ENCODE peak calls at places on chromosome 15, in seven cellular contexts. I is mammary epithelial cell, P is IMR-90, F is SK-N-SH, R is mesendoderm, H is fibroblast of lung, O is endothelial cell of umbilical vein. S is an unnamed sample.

GRCh38 chr15:66882251-66883020 is 180.4 kb downstream of the SMAD6 start:
- DNase-seq in O (peak; percentile 42), P (peak; percentile 72), H (peak; percentile 77), R (no peak), I (peak; percentile 24), F (no peak), S (no peak)

GRCh38 chr15:89781891-89782618 is 5.9 kb downstream of the MESP2 start:
- DNase-seq in H (peak; percentile 76), R (peak; percentile 88), P (peak; percentile 57), I (peak; percentile 94), F (no peak), O (no peak), S (peak; percentile 22)

GRCh38 chr15:70474682-70475438 is 288.5 kb downstream of the UACA start:
- DNase-seq in P (peak; percentile 96), I (peak; percentile 98), O (peak; percentile 96), R (no peak), F (no peak), H (peak; percentile 100), S (peak; percentile 85)

GRCh38 chr15:88426304-88426703 is 40.9 kb downstream of the MRPL46 start:
- DNase-seq in O (no peak), R (no peak), I (no peak), H (no peak), F (no peak), P (no peak), S (no peak)

GRCh38 chr15:74787251-74788041 is 5.6 kb downstream of the CSK start:
- DNase-seq in R (peak; percentile 93), P (peak; percentile 71), O (no peak), H (peak; percentile 74), F (peak; percentile 69), I (peak; percentile 55), S (peak; percentile 87)

GRCh38 chr15:56929389-56929788 is 10.9 kb downstream of the TCF12 start:
- DNase-seq in H (peak; percentile 72), P (peak; percentile 81), R (no peak), F (no peak), I (peak; percentile 29), O (no peak), S (no peak)

GRCh38 chr15:89812126-89812846 is 2.4 kb downstream of the ANPEP start:
- DNase-seq in P (no peak), F (peak; percentile 36), I (no peak), R (no peak), H (no peak), O (no peak), S (peak; percentile 76)

GRCh38 chr15:81940467-81941451 is 105.1 kb downstream of the MEX3B start:
- DNase-seq in P (peak; percentile 92), F (no peak), I (peak; percentile 6), O (no peak), H (peak; percentile 74), R (no peak), S (no peak)

GRCh38 chr15:57018151-57018550 is 99.7 kb downstream of the TCF12 start:
- DNase-seq in P (no peak), R (no peak), O (no peak), H (no peak), F (no peak), I (no peak), S (no peak)

GRCh38 chr15:52183562-52184173 is 7.5 kb downstream of the GNB5 start:
- DNase-seq in F (peak; percentile 27), R (peak; percentile 49), I (no peak), H (peak; percentile 17), P (peak; percentile 39), O (peak; percentile 51), S (no peak)

GRCh38 chr15:82306791-82307713 is 42.2 kb downstream of the GOLGA6L10 start:
- DNase-seq in F (no peak), H (no peak), P (no peak), R (peak; percentile 12), O (no peak), I (no peak), S (no peak)

GRCh38 chr15:58583171-58583908 is 151.5 kb downstream of the LIPC start:
- DNase-seq in O (no peak), I (no peak), F (no peak), R (no peak), P (no peak), H (no peak), S (no peak)

GRCh38 chr15:34828145-34828911 is 33.0 kb upstream of the ACTC1 start:
- DNase-seq in R (no peak), F (no peak), H (no peak), O (no peak), I (no peak), P (no peak), S (no peak)

GRCh38 chr15:32704343-32705076 is 13.3 kb upstream of the GREM1 start:
- DNase-seq in O (no peak), R (no peak), F (no peak), P (peak; percentile 58), H (peak; percentile 87), I (no peak), S (no peak)

GRCh38 chr15:51223771-51224229 is 114.6 kb downstream of the CYP19A1 start:
- DNase-seq in O (peak; percentile 13), P (peak; percentile 66), H (peak; percentile 89), R (peak; percentile 39), I (peak; percentile 61), F (no peak), S (no peak)

GRCh38 chr15:99433026-99433756 is 132.6 kb upstream of the MEF2A start:
- DNase-seq in F (no peak), I (peak; percentile 68), R (no peak), H (no peak), O (no peak), P (no peak), S (peak; percentile 93)

GRCh38 chr15:70111203-70112017 is 13.7 kb upstream of the TLE3 start:
- DNase-seq in R (peak; percentile 97), I (peak; percentile 67), O (peak; percentile 91), P (peak; percentile 73), F (peak; percentile 85), H (peak; percentile 91), S (no peak)

GRCh38 chr15:43751885-43752284 is 5.6 kb downstream of the PDIA3 start:
- DNase-seq in O (no peak), F (no peak), R (no peak), P (no peak), I (no peak), H (no peak), S (no peak)

GRCh38 chr15:38996111-38996541 is 431.5 kb upstream of the RASGRP1 start:
- DNase-seq in I (peak; percentile 73), O (peak; percentile 96), R (no peak), P (peak; percentile 90), H (peak; percentile 98), F (no peak), S (no peak)
- H3K9ac ChIP-seq in I (no peak overlapping the region), O (peak overlapping the region; percentile 64), R (no peak overlapping the region), P (no peak overlapping the region), H (no peak overlapping the region), F (peak overlapping the region; percentile 36), S (no peak overlapping the region)

DNA sequence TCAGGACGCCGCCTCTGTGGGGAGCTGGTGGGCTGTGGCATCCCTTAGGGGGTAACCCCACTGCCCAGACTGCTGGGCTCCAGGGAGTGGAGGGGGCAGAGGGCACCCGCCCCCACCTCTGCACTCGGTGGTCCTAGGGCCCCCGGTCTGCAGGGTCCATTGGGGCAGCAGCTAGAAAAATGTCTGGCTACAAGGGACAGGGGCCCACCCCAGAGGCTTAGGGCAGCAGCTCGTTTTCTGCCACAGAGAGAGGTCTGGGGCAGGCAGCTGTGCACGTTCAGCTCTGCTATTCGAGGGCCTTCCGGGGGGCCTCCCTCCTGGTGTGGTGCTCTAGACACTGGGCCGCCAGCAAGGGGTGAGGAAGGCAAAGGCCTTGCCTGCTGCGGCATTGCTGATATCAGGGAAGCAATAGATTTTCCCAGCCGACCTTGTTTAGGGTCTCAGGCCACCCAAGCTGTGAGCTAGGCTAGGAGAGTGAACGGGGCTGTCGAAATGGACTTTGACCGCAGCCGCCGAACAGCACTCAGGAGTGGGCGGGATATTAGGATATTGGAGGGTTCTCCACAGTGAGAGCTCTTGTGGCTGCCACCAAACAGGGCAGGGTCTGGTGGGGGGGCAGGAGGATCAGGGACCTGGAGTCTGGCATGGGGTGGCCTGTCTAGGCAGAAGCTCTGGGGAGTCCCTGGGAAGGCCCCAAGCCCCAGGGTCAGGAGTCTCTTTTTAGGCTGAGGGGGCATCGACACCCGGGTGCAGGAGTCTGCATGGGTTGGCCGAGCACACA is 61.4 kb upstream of the KLF13 start:
- DNase-seq in I (no peak), F (no peak), R (no peak), H (no peak), P (no peak), O (no peak), S (peak; percentile 85)
- H3K9ac ChIP-seq in I (no peak overlapping the region), F (no peak overlapping the region), R (no peak overlapping the region), H (no peak overlapping the region), P (no peak overlapping the region), O (no peak overlapping the region), S (no peak overlapping the region)

GRCh38 chr15:68279218-68279533 is 1.6 kb downstream of the FEM1B start:
- DNase-seq in R (no peak), P (no peak), F (no peak), O (no peak), H (no peak), I (no peak), S (no peak)

GRCh38 chr15:68283401-68283800 is 5.9 kb downstream of the FEM1B start:
- DNase-seq in H (no peak), O (no peak), F (no peak), P (no peak), R (no peak), I (no peak), S (no peak)

GRCh38 chr15:68278345-68279217 is 1.0 kb downstream of the FEM1B start:
- DNase-seq in R (peak; percentile 55), H (peak; percentile 66), P (peak; percentile 35), F (peak; percentile 53), I (peak; percentile 54), O (peak; percentile 79), S (no peak)

GRCh38 chr15:68279779-68280745 is 2.5 kb downstream of the FEM1B start:
- DNase-seq in P (no peak), F (no peak), R (peak; percentile 44), O (no peak), I (peak; percentile 51), H (no peak), S (no peak)

GRCh38 chr15:68281008-68281407 is 3.5 kb downstream of the FEM1B start:
- DNase-seq in H (no peak), R (no peak), F (no peak), O (peak; percentile 33), I (no peak), P (no peak), S (no peak)
- H3K9ac ChIP-seq in H (no peak overlapping the region), R (no peak overlapping the region), F (peak overlapping the region; percentile 98), O (no peak overlapping the region), I (peak overlapping the region; percentile 94), P (no peak overlapping the region), S (peak overlapping the region; percentile 30)

GRCh38 chr15:85030301-85031049 is 48.8 kb downstream of the PDE8A start:
- DNase-seq in R (peak; percentile 86), H (peak; percentile 79), O (peak; percentile 82), F (no peak), I (peak; percentile 53), P (peak; percentile 38), S (no peak)
- H3K9ac ChIP-seq in R (no peak overlapping the region), H (no peak overlapping the region), O (peak overlapping the region; percentile 70), F (no peak overlapping the region), I (no peak overlapping the region), P (no peak overlapping the region), S (no peak overlapping the region)